ENCODE peak calls at places on chromosomes 16 and 17, in six cellular contexts. T is neuronal stem cell, N is IMR-90, L is mesenchymal stem cell, X is H1, O is trophoblast cell. R is an unnamed sample.

GRCh38 chr17:45320931-45321461 is 4.2 kb upstream of the MAP3K14 start:
- DNase-seq in T (no peak), N (peak), L (peak), X (no peak), O (peak), R (no peak)

GRCh38 chr16:22050963-22051362 is 41.4 kb upstream of the VWA3A start:
- DNase-seq in T (no peak), N (no peak), L (no peak), X (no peak), O (peak), R (no peak)

GRCh38 chr16:68074850-68075249 is 10.3 kb upstream of the NFATC3 start:
- DNase-seq in T (no peak), N (no peak), L (no peak), X (no peak), O (no peak), R (no peak)

GRCh38 chr16:70706948-70707465 is 21.2 kb upstream of the MTSS2 start:
- DNase-seq in T (no peak), N (peak), L (peak), X (no peak), O (peak), R (no peak)

GRCh38 chr17:40666366-40666765 is 1.4 kb upstream of the KRT222 start:
- DNase-seq in T (no peak), N (no peak), L (no peak), X (no peak), O (no peak), R (no peak)

GRCh38 chr16:67842509-67843342 is 606 bp downstream of the THAP11 start:
- DNase-seq in T (peak), N (peak), L (peak), X (no peak), O (peak), R (peak)

GRCh38 chr17:31581491-31581890 is 190.0 kb downstream of the RAB11FIP4 start:
- DNase-seq in T (no peak), N (peak), L (no peak), X (no peak), O (no peak), R (peak)

GRCh38 chr17:32141690-32142037 is 638 bp upstream of the RHOT1 start:
- DNase-seq in T (no peak), N (no peak), L (no peak), X (no peak), O (no peak), R (no peak)

GRCh38 chr16:31267332-31268032 is 7.7 kb downstream of the ITGAM start:
- DNase-seq in T (no peak), N (no peak), L (no peak), X (no peak), O (no peak), R (peak)

GRCh38 chr16:72172105-72173034 is at the start of gene PMFBP1:
- DNase-seq in T (no peak), N (peak), L (peak), X (no peak), O (peak), R (no peak)

GRCh38 chr16:67729636-67730248 is 10.6 kb upstream of the GFOD2 start:
- DNase-seq in T (no peak), N (no peak), L (no peak), X (no peak), O (no peak), R (no peak)

GRCh38 chr16:3158014-3158497 is 23.2 kb downstream of the ZNF213 start:
- DNase-seq in T (peak), N (no peak), L (peak), X (no peak), O (peak), R (no peak)

GRCh38 chr17:72687941-72688340 is 404.5 kb downstream of the SLC39A11 start:
- DNase-seq in T (no peak), N (no peak), L (no peak), X (no peak), O (no peak), R (no peak)

GRCh38 chr16:48277158-48277557 is 29.8 kb upstream of the ABCC11 start:
- DNase-seq in T (no peak), N (no peak), L (no peak), X (no peak), O (no peak), R (no peak)

GRCh38 chr17:3532106-3532858 is 25.3 kb downstream of the TRPV3 start:
- DNase-seq in T (no peak), N (no peak), L (no peak), X (no peak), O (no peak), R (peak)

GRCh38 chr17:9002610-9003354 is 18.5 kb upstream of the NTN1 start:
- DNase-seq in T (peak), N (no peak), L (no peak), X (no peak), O (no peak), R (peak)

GRCh38 chr17:68399638-68400403 is 57.5 kb downstream of the WIPI1 start:
- DNase-seq in T (no peak), N (peak), L (peak), X (no peak), O (no peak), R (peak)

GRCh38 chr17:164536-165235 is 16.8 kb downstream of the DOC2B start:
- DNase-seq in T (peak), N (peak), L (peak), X (no peak), O (no peak), R (peak)

GRCh38 chr16:71472041-71472440 is 10.0 kb upstream of the ZNF23 start:
- DNase-seq in T (no peak), N (no peak), L (no peak), X (no peak), O (peak), R (no peak)

GRCh38 chr16:11389631-11390565 is 44.6 kb downstream of the RMI2 start:
- DNase-seq in T (no peak), N (no peak), L (no peak), X (no peak), O (no peak), R (no peak)

GRCh38 chr17:74740641-74741387 is 3.8 kb downstream of the RAB37 start:
- DNase-seq in T (no peak), N (no peak), L (no peak), X (no peak), O (no peak), R (no peak)

GRCh38 chr16:70162041-70162451 is 11.5 kb upstream of the CLEC18C start:
- DNase-seq in T (no peak), N (peak), L (peak), X (no peak), O (no peak), R (no peak)

GRCh38 chr17:83135692-83136091 is 56.3 kb downstream of the METRNL start:
- DNase-seq in T (no peak), N (no peak), L (no peak), X (no peak), O (no peak), R (peak)

GRCh38 chr16:27726621-27727275 is 176.8 kb downstream of the KATNIP start:
- DNase-seq in T (no peak), N (peak), L (no peak), X (no peak), O (peak), R (no peak)

GRCh38 chr16:2535644-2536021 is 2.2 kb upstream of the PDPK1 start:
- DNase-seq in T (no peak), N (peak), L (peak), X (no peak), O (peak), R (no peak)

GRCh38 chr17:60278237-60278636 is 113.7 kb downstream of the USP32 start:
- DNase-seq in T (no peak), N (no peak), L (no peak), X (no peak), O (no peak), R (no peak)

GRCh38 chr17:40451420-40451819 is 8.2 kb downstream of the IGFBP4 start:
- DNase-seq in T (no peak), N (peak), L (peak), X (no peak), O (no peak), R (no peak)

GRCh38 chr16:30535777-30536190 is 1.1 kb upstream of the ZNF747 start:
- DNase-seq in T (peak), N (peak), L (peak), X (peak), O (peak), R (peak)

GRCh38 chr17:67157732-67158639 is 87.0 kb downstream of the HELZ start:
- DNase-seq in T (no peak), N (peak), L (peak), X (no peak), O (no peak), R (no peak)

GRCh38 chr16:56611281-56611833 is 3.0 kb downstream of the MT2A start:
- DNase-seq in T (no peak), N (peak), L (peak), X (no peak), O (no peak), R (no peak)

GRCh38 chr16:56246051-56246817 is 54.9 kb downstream of the GNAO1 start:
- DNase-seq in T (peak), N (peak), L (peak), X (peak), O (peak), R (peak)

DNA sequence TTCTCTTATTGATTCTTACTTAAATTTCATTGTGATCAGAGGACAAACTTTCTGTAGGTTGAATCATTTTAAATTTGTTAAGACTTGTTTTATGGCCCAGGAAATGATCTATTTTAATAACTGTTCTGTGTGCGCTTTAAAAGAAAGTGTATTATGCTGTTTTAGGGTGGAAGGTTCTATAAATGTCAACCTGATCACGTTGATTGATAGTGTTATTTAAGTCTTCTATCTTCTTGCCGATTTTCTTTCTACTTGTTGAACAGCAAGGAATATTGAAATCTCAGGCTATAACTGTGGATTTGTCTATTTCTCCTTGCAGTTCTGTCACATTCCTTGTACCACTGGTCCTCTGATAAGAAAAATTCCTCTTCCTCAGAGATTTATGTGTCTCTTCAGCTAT is 112.7 kb downstream of the TANC2 start:
- DNase-seq in T (no peak), N (no peak), L (no peak), X (no peak), O (no peak), R (no peak)
- H3K14ac ChIP-seq in T (no peak), N (no peak), L (no peak), X (no peak), O (no peak), R (no peak)

GRCh38 chr16:88288303-88288702 is 94.5 kb upstream of the ZNF469 start:
- DNase-seq in T (no peak), N (no peak), L (no peak), X (no peak), O (no peak), R (no peak)
- H4K91ac ChIP-seq in T (no peak), N (no peak), L (no peak), X (no peak), O (no peak), R (no peak)

GRCh38 chr17:17902357-17902756 is 65.6 kb upstream of the SREBF1 start:
- DNase-seq in T (no peak), N (no peak), L (no peak), X (no peak), O (no peak), R (no peak)
- H3K4me2 ChIP-seq in T (no peak), N (no peak), L (no peak), X (no peak), O (no peak), R (no peak)

GRCh38 chr16:78317871-78318270 is 218.4 kb downstream of the WWOX start:
- DNase-seq in T (no peak), N (no peak), L (peak), X (no peak), O (no peak), R (no peak)
- H3K14ac ChIP-seq in T (no peak), N (no peak), L (no peak), X (no peak), O (no peak), R (no peak)

DNA sequence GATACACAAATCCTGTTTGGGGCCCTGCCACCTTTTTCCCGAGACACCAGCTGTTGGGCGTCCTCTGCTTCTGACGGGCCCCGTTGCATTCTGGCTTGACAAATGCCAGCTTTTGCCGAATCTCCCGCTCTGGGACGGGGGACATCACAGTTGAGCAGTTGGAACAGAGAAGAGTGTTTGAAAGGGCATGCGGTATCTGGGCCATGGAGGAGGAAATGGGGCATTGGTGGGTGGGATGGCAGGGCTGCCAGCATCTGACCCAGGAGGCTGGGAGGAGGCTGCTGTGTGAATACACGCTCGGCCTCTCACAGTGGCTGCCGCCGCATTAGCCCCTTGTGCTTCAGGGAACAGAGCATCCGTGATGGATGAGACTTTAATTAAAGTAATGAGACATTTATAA is 184.3 kb upstream of the TNRC6C start:
- DNase-seq in T (no peak), N (no peak), L (no peak), X (no peak), O (no peak), R (no peak)
- H4K91ac ChIP-seq in T (no peak), N (no peak), L (no peak), X (no peak), O (no peak), R (no peak)

R was measured in H9.